ENCODE peak calls at places on chromosomes 2 and 18, in eight cellular contexts. C, K, R, E, Q, U, H and S are unnamed samples.

GRCh38 chr18:54947115-54947514 is 12.1 kb downstream of the CCDC68 start:
- DNase-seq in U (no peak), H (no peak), K (peak; percentile 36), C (peak; percentile 17), R (peak; percentile 35), E (no peak), Q (no peak), S (no peak)

GRCh38 chr2:145094353-145094752 is 574.4 kb upstream of the ZEB2 start:
- DNase-seq in K (no peak), E (no peak), Q (no peak), C (no peak), U (no peak), H (no peak), R (no peak), S (no peak)

GRCh38 chr2:21067125-21067524 is 23.3 kb upstream of the APOB start:
- DNase-seq in R (no peak), C (no peak), Q (no peak), E (no peak), U (no peak), H (no peak), K (no peak), S (no peak)

GRCh38 chr18:7117390-7118355 is at the start of gene LAMA1:
- DNase-seq in U (peak; percentile 88), H (no peak), K (no peak), R (peak; percentile 14), Q (no peak), E (peak; percentile 94), C (no peak), S (no peak)

GRCh38 chr2:187964742-187965141 is 326.9 kb upstream of the GULP1 start:
- DNase-seq in U (no peak), H (no peak), C (no peak), Q (peak; percentile 17), K (no peak), R (no peak), E (no peak), S (no peak)

GRCh38 chr2:218329826-218330651 is 26.6 kb upstream of the CATIP start:
- DNase-seq in U (no peak), Q (no peak), E (no peak), R (no peak), C (no peak), K (peak; percentile 25), H (peak; percentile 65), S (peak; percentile 64)

GRCh38 chr2:19059076-19059475 is 299.3 kb downstream of the OSR1 start:
- DNase-seq in C (no peak), R (peak; percentile 53), U (peak; percentile 15), H (no peak), E (peak; percentile 95), Q (no peak), K (no peak), S (no peak)

GRCh38 chr2:108377815-108378630 is at the start of gene SULT1C4:
- DNase-seq in R (peak; percentile 46), Q (peak; percentile 53), K (peak; percentile 12), E (peak; percentile 72), C (peak; percentile 22), U (peak; percentile 76), H (peak; percentile 57), S (no peak)

GRCh38 chr18:28136071-28136470 is 40.9 kb downstream of the CDH2 start:
- DNase-seq in C (no peak), U (no peak), H (no peak), K (no peak), R (no peak), Q (no peak), E (no peak), S (no peak)

GRCh38 chr2:133044556-133044955 is 374.6 kb upstream of the LYPD1 start:
- DNase-seq in H (no peak), R (no peak), E (no peak), K (no peak), C (no peak), U (no peak), Q (no peak), S (no peak)

GRCh38 chr2:182101263-182101662 is 115.6 kb downstream of the PPP1R1C start:
- DNase-seq in E (no peak), H (no peak), K (no peak), R (no peak), Q (no peak), U (no peak), C (no peak), S (peak; percentile 18)

GRCh38 chr18:78720456-78721250 is 259.0 kb upstream of the SALL3 start:
- DNase-seq in E (no peak), U (no peak), K (no peak), C (no peak), H (no peak), R (no peak), Q (no peak), S (no peak)

GRCh38 chr2:9971105-9971818 is 19.8 kb downstream of the GRHL1 start:
- DNase-seq in E (no peak), H (no peak), C (no peak), R (no peak), Q (peak; percentile 66), U (no peak), K (no peak), S (no peak)

GRCh38 chr18:51390695-51391094 is 193.2 kb upstream of the MEX3C start:
- DNase-seq in K (no peak), U (no peak), R (no peak), H (no peak), Q (no peak), E (no peak), C (no peak), S (no peak)

GRCh38 chr2:85728883-85729824 is 24.6 kb upstream of the ATOH8 start:
- DNase-seq in E (peak; percentile 97), U (peak; percentile 93), H (peak; percentile 92), C (peak; percentile 87), R (peak; percentile 89), Q (peak; percentile 82), K (peak; percentile 89), S (peak; percentile 73)

GRCh38 chr2:64168231-64168630 is 24.0 kb upstream of the PELI1 start:
- DNase-seq in U (no peak), C (no peak), R (no peak), K (no peak), Q (no peak), E (no peak), H (no peak), S (no peak)

GRCh38 chr2:218291934-218292699 is at the start of gene TMBIM1:
- DNase-seq in U (peak; percentile 89), Q (peak; percentile 70), K (peak; percentile 84), E (peak; percentile 92), C (peak; percentile 74), R (peak; percentile 86), H (peak; percentile 89), S (peak; percentile 86)

GRCh38 chr18:80112623-80113248 is 3.7 kb downstream of the ADNP2 start:
- DNase-seq in K (no peak), U (no peak), R (no peak), C (no peak), H (no peak), E (no peak), Q (no peak), S (no peak)

GRCh38 chr18:6052449-6052913 is 157.2 kb upstream of the TMEM200C start:
- DNase-seq in E (no peak), K (no peak), U (no peak), Q (peak; percentile 55), H (no peak), R (no peak), C (no peak), S (no peak)
- TF ChIP-seq CTCF in E (no peak), K (no peak), U (no peak), Q (no peak), H (no peak), R (no peak), C (no peak), S (no peak)

DNA sequence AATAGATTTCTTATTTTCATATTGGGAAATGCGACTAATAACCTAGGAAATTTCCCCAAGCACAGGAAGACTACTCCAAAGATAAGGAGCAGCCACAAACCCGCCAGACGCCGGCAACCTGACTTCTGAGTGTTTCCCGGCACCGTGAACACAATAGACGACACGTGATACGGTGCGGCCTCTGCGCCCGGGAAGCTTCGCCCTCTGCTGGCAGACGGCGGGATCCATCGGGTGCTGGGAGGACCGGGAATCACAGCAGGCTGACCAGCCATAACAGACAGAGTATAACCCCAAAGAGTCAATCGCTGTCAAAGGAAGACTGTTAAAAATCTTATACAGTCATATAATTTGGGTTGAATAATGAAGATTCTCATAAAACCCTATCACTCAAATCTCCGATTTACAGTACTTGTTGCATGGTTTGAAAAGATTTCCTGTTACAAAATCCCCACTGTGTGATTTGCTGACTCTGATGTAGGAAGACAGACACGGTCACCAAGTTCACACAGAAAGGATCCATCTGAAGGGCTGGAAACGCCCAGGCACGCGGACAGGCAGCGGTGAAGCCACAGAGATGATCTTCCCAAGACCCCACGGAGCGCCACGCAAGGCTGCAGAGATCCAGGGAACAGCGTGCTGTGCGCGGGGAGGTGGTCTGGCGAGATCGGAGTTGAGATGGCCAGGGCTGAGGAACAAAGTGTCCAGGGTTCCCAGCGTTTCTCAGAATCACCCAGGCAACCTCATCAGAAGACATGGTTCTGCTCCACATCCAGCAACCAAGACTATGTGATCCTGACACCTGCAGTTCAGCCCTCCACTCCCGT is 73.8 kb downstream of the EIPR1 start:
- DNase-seq in U (peak; percentile 91), R (peak; percentile 87), Q (peak; percentile 78), E (peak; percentile 98), H (peak; percentile 91), K (peak; percentile 86), C (peak; percentile 87), S (peak; percentile 54)
- H3K4me3 ChIP-seq in U (no peak overlapping the region), R (no peak overlapping the region), Q (peak overlapping the region; percentile 51), E (no peak overlapping the region), H (peak overlapping the region; percentile 28), K (no peak overlapping the region), C (peak overlapping the region; percentile 35), S (no peak overlapping the region)

DNA sequence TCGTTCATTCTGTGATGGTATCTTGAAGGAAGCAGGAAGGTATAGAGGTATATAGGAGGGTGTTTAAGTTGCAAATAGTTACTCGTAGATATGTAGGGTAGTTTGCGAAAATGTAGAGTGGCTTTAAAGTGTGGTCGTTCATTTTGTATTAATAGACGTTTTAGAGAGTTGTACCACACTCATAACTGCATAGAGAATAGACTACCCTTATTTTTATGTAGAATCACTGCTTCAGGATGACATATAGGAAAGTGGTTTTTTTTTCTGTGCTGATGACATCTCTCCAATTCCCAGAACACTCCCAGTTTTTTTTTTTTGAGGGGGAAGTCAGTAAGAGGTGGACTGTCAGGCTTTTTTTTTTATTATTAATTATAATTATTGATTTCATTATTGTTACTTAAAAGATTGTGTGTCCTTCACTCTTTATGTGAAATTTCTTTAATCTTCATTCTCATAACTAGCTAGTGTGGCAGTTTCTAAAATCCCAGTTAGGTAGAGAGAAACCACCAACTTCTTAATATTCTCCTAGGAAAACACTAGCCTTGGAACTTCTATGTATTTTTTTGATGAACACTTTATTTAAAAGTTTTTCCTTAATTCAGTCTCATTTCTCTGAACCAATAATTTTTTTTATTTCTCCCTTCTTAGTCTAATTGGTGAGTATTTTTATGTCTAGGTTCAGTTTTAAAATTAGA is 1.5 kb downstream of the ACTR3 start:
- DNase-seq in Q (peak; percentile 38), C (no peak), U (no peak), R (no peak), K (no peak), H (no peak), E (no peak), S (no peak)
- H3K4me1 ChIP-seq in Q (peaks cover 18% of the 10 kb centered on the region), C (peaks cover 41% of the 10 kb centered on the region), U (peaks cover 19% of the 10 kb centered on the region), R (peaks cover 60% of the 10 kb centered on the region), K (peaks cover 80% of the 10 kb centered on the region), H (peaks cover 79% of the 10 kb centered on the region), E (peaks cover 4% of the 10 kb centered on the region), S (peaks cover 69% of the 10 kb centered on the region)

DNA sequence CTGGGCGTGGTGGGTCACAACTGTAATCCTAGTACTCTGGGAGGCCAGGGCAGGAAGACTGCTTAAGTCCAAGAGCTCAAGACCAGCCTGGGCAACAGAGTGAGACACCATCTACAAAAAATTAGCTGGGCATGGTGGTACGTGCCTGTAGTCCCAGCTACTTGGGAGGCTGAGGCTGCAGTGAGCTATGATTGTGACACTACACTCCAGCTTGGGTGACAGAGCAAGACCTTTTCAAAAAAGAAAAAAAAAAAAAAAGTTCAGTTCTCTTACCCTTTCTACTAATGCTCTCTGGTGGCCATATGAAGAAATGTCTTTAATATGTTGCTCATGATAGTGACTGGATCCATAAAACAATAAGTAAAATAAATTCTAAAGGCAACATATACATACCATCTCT is 14.9 kb downstream of the TYW5 start:
- DNase-seq in E (no peak), C (no peak), K (no peak), R (no peak), U (peak; percentile 4), H (no peak), Q (peak; percentile 47), S (peak; percentile 53)
- TF ChIP-seq CTCF in E (peak; percentile 70), C (no peak), K (peak; percentile 42), R (no peak), U (peak; percentile 45), H (no peak), Q (no peak), S (peak; percentile 74)